ENCODE peak calls at places on chromosomes 5 and 9, in six cellular contexts. G is AG10803, S is pancreas, E is colonic mucosa, U is fibroblast of lung, R is GM06990. B is an unnamed sample.
A peak's percentile ranks its signal among the peaks of the same experiment; 100 is the strongest.

GRCh38 chr9:33202552-33203300 is 35.6 kb upstream of the B4GALT1 start:
- DNase-seq in G (peak; percentile 91), S (no peak), E (no peak), U (peak; percentile 55), R (peak; percentile 70), B (no peak)

GRCh38 chr5:133489632-133490031 is 122.7 kb downstream of the FSTL4 start:
- DNase-seq in G (no peak), S (no peak), E (no peak), U (no peak), R (no peak), B (no peak)

GRCh38 chr5:95631991-95632675 is 12.2 kb downstream of the GPR150 start:
- DNase-seq in G (peak; percentile 44), S (no peak), E (no peak), U (peak; percentile 45), R (peak; percentile 48), B (no peak)

GRCh38 chr9:14314929-14315753 is 1.2 kb upstream of the NFIB start:
- DNase-seq in G (no peak), S (peak; percentile 97), E (peak; percentile 93), U (peak; percentile 90), R (peak; percentile 31), B (no peak)

GRCh38 chr5:9498541-9499497 is 47.1 kb downstream of the SEMA5A start:
- DNase-seq in G (no peak), S (no peak), E (no peak), U (no peak), R (no peak), B (no peak)

GRCh38 chr5:851076-851475 is 290 bp upstream of the ZDHHC11 start:
- DNase-seq in G (no peak), S (peak; percentile 57), E (no peak), U (no peak), R (no peak), B (no peak)

GRCh38 chr9:125189011-125189360 is 617 bp downstream of the PPP6C start:
- DNase-seq in G (no peak), S (peak; percentile 83), E (peak; percentile 41), U (no peak), R (peak; percentile 47), B (no peak)

GRCh38 chr9:125912261-125912660 is 165.1 kb downstream of the PBX3 start:
- DNase-seq in G (no peak), S (no peak), E (no peak), U (no peak), R (no peak), B (no peak)

GRCh38 chr9:77486463-77486862 is 161.7 kb downstream of the GNA14 start:
- DNase-seq in G (no peak), S (no peak), E (no peak), U (no peak), R (no peak), B (no peak)

DNA sequence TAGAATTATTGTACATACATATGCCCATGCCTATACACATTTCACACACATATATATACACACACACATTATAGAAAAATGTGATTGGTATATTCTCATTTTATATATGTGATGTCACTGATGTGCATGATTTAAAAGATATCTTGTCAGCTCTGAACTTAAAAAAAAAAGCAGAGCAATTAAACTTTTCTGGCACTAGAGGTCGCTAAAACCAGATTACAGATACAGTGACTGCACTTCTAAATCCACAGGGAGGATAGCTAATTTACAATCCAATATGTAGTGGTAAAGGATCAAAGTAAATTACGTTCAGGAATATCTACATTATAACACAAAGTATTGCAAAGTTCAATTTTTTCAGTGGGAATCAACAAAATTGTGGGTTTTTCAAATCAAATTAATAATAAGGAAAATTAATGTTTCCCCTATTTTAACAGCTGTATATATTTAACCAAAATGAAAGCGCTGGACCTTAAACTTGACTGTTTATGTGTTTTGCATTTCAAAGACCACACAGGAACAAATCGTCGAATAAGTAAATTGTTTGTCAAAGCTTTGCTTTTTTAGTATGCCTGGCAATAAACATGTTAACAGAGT is 1201.2 kb upstream of the C9orf72 start:
- DNase-seq in G (no peak), S (no peak), E (no peak), U (peak; percentile 6), R (no peak), B (no peak)
- TF ChIP-seq CTCF in G (no peak), S (peak; percentile 41), E (peak; percentile 45), U (no peak), R (peak; percentile 42), B (peak; percentile 63)

DNA sequence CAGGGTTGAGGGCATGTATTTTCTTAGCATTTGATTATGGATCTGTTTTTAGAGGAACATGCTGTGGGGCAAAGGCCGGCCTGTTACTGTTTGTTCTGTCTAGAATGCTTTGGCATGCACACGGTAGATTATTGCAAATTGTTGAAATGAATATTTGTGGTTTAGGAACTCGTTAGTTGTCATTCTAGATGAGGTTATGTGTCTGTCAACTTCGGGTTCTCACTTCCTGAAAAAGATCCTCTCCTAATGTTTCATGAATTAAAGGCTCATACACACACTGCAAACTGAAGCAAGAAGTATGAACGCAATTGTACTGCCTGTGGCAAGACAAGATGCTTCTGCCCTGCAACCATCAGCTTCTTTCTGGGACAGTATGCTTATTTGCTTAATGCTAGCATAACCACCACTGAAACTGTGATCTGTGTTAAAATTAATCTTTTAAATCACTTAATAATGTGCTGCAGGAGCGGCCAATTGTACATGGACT is 99.6 kb downstream of the BASP1 start:
- DNase-seq in G (peak; percentile 74), S (no peak), E (no peak), U (peak; percentile 50), R (peak; percentile 71), B (peak; percentile 40)
- H3K4me3 ChIP-seq in G (no peak overlapping the region), S (no peak overlapping the region), E (no peak overlapping the region), U (no peak overlapping the region), R (no peak overlapping the region), B (no peak overlapping the region)

GRCh38 chr5:77974576-77974975 is 198.4 kb upstream of the TBCA start:
- DNase-seq in G (no peak), S (no peak), E (no peak), U (no peak), R (no peak), B (no peak)
- TF ChIP-seq CTCF in G (no peak), S (no peak), E (no peak), U (no peak), R (no peak), B (no peak)

DNA sequence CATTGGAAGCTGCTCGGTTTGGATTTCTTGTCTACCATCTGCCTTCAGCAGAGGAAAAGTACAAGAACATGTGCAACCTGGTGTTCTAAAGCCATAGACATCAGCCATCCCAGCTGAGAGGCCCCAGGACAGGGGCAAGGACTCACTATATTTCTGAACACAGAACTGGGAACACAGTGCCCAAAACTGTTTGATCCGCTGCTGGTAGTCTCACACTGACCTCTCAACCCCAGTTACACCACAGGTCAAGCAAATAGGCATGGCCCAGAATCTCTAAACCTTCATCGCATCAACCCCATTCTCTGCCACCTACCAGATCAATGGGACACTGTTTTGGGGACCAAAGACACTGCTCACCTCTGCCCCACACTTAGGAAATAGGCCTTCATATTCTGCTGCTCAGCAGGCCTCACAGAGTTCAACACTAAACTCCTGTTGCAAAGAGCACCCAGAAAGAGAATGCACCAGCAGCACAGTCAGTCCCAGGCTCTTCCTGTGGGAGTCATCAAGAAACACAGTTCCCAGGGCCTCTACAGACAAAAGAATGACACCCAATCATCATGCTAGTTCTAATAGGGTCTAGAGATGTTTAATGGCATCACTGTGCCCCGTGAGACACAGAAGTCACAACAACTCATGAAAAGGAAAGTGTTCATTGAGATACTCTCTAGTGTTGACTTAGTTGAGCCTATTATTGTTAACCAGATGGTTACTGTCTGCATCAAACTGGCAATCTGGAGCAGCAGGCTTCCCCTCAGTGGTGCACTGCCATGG is 1.8 kb downstream of the KLHL3 start:
- DNase-seq in G (peak; percentile 2), S (no peak), E (no peak), U (no peak), R (no peak), B (no peak)
- H3K4me3 ChIP-seq in G (no peak overlapping the region), S (no peak overlapping the region), E (no peak overlapping the region), U (no peak overlapping the region), R (peak overlapping the region; percentile 7), B (peak overlapping the region; percentile 67)

DNA sequence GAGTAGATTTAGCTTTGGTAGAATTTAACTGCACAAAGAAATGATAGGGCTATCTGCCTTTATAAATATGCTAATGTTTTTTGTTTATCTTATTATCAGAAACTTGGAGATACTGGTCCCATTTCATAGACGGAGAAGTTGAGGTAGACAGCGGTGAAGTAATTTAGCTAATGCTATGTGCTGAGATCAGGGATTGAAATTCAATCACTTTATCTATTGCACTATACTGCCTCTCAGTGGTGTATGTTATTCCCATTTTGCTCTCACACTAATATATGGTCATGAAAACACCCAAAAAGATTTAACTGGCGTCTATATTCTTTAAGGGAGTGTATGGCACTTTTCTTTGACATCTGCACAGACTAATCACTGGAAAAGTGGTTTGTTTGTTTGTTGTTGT is 725.9 kb upstream of the WWC1 start:
- DNase-seq in G (peak; percentile 41), S (no peak), E (no peak), U (no peak), R (no peak), B (no peak)
- TF ChIP-seq CTCF in G (peak; percentile 57), S (no peak), E (peak; percentile 13), U (no peak), R (peak; percentile 17), B (peak; percentile 44)

GRCh38 chr9:136978073-136978864 is 965 bp downstream of the PTGDS start:
- DNase-seq in G (peak; percentile 39), S (no peak), E (peak; percentile 76), U (peak; percentile 27), R (no peak), B (no peak)

GRCh38 chr9:136977223-136978072 is at the start of gene PTGDS:
- DNase-seq in G (peak; percentile 28), S (no peak), E (no peak), U (no peak), R (no peak), B (no peak)

GRCh38 chr9:136973618-136974617 is 3.4 kb upstream of the PTGDS start:
- DNase-seq in G (no peak), S (no peak), E (no peak), U (no peak), R (no peak), B (no peak)

GRCh38 chr9:136974834-136975535 is 2.3 kb upstream of the PTGDS start:
- DNase-seq in G (no peak), S (no peak), E (no peak), U (no peak), R (no peak), B (no peak)

GRCh38 chr9:136975624-136976023 is 1.7 kb upstream of the PTGDS start:
- DNase-seq in G (peak; percentile 34), S (no peak), E (no peak), U (no peak), R (no peak), B (no peak)
- H3K4me3 ChIP-seq in G (no peak overlapping the region), S (no peak overlapping the region), E (no peak overlapping the region), U (no peak overlapping the region), R (no peak overlapping the region), B (no peak overlapping the region)

DNA sequence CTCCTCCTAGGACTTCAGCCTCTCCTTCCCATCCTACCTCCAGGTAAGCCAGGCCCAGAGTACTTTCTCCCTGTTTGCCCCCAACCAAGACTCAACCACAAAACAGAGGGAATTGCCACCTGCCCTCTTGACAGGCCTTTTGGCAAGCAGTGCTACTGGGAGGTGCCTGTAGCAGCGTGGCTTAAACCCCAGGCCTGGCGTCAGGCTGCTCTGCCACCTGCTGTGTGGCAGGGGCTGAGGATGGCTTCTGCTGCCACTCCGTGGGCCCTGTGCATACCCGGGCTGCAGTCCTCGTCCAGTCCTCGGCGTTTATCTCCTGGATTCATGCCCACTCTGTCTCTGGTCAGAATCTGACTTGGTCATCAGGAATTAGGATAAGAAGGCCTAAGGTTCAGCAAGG is 163.1 kb downstream of the PAX5 start:
- DNase-seq in G (no peak), S (peak; percentile 69), E (no peak), U (no peak), R (no peak), B (no peak)
- TF ChIP-seq CTCF in G (no peak), S (no peak), E (no peak), U (no peak), R (no peak), B (no peak)